ENCODE peak calls at places on chromosomes 1 and 21, in six cellular contexts. F is WTC11; S is stimulated activated CD8-positive, alpha-beta memory T cell treated with anti-CD3 and anti-CD28 coated beads, Interleukin-4, amount 100 ng/mL, for 4 hours; O is mesothelial cell of epicardium; D is psoas muscle; C is foreskin fibroblast. A is an unnamed sample.

GRCh38 chr1:111141245-111141644 is 1.2 kb downstream of the CEPT1 start:
- DNase-seq in F (no peak), S (no peak), O (no peak), D (no peak), C (no peak), A (no peak)

GRCh38 chr21:31607791-31608190 is 51.7 kb upstream of the SOD1 start:
- DNase-seq in F (no peak), S (no peak), O (no peak), D (no peak), C (no peak), A (no peak)

GRCh38 chr1:200887772-200888348 is 6.8 kb upstream of the INAVA start:
- DNase-seq in F (no peak), S (no peak), O (no peak), D (no peak), C (no peak), A (no peak)

GRCh38 chr21:34180826-34181359 is 107.5 kb downstream of the MRPS6 start:
- DNase-seq in F (no peak), S (no peak), O (no peak), D (no peak), C (no peak), A (no peak)

GRCh38 chr1:46408356-46409062 is 14.4 kb downstream of the FAAH start:
- DNase-seq in F (no peak), S (no peak), O (no peak), D (no peak), C (peak), A (no peak)

GRCh38 chr1:245096330-245097066 is 58.3 kb upstream of the KIF26B start:
- DNase-seq in F (no peak), S (no peak), O (no peak), D (no peak), C (no peak), A (no peak)

GRCh38 chr1:2951856-2952255 is 69.4 kb upstream of the ACTRT2 start:
- DNase-seq in F (no peak), S (no peak), O (no peak), D (no peak), C (no peak), A (no peak)

GRCh38 chr1:245797592-245798366 is 643.0 kb downstream of the KIF26B start:
- DNase-seq in F (peak), S (no peak), O (no peak), D (no peak), C (no peak), A (no peak)

GRCh38 chr1:243730499-243731150 is 119.4 kb downstream of the AKT3 start:
- DNase-seq in F (no peak), S (no peak), O (no peak), D (peak), C (no peak), A (peak)

GRCh38 chr1:46520063-46520911 is 30.7 kb downstream of the DMBX1 start:
- DNase-seq in F (peak), S (no peak), O (peak), D (no peak), C (peak), A (peak)